ENCODE peak calls at places on chromosome 7, in six cellular contexts. One of them, this sample, is unnamed.
A peak's percentile ranks its signal among the peaks of the same experiment; 100 is the strongest.

GRCh38 chr7:17434191-17434590 is 135.7 kb downstream of the AHR start:
- DNase-seq in neuronal stem cell: no peak
- DNase-seq in AG10803: peak; percentile 12
- DNase-seq in HFF-Myc: no peak
- DNase-seq in heart right ventricle: no peak
- DNase-seq in left lung: no peak
- DNase-seq in this sample: no peak

GRCh38 chr7:98251251-98251843 is 685 bp downstream of the TECPR1 start:
- DNase-seq in neuronal stem cell: no peak
- DNase-seq in AG10803: no peak
- DNase-seq in HFF-Myc: no peak
- DNase-seq in heart right ventricle: no peak
- DNase-seq in left lung: peak; percentile 63
- DNase-seq in this sample: peak; percentile 28

GRCh38 chr7:47540387-47541093 is 41.4 kb downstream of the TNS3 start:
- DNase-seq in neuronal stem cell: no peak
- DNase-seq in AG10803: no peak
- DNase-seq in HFF-Myc: no peak
- DNase-seq in heart right ventricle: no peak
- DNase-seq in left lung: no peak
- DNase-seq in this sample: no peak

GRCh38 chr7:23377134-23377533 is 78.0 kb downstream of the MALSU1 start:
- DNase-seq in neuronal stem cell: no peak
- DNase-seq in AG10803: no peak
- DNase-seq in HFF-Myc: no peak
- DNase-seq in heart right ventricle: no peak
- DNase-seq in left lung: no peak
- DNase-seq in this sample: peak; percentile 35

GRCh38 chr7:63028376-63029206 is 970.1 kb upstream of the ZNF722 start:
- DNase-seq in neuronal stem cell: no peak
- DNase-seq in AG10803: no peak
- DNase-seq in HFF-Myc: no peak
- DNase-seq in heart right ventricle: no peak
- DNase-seq in left lung: no peak
- DNase-seq in this sample: no peak

GRCh38 chr7:157464111-157464970 is 127.5 kb downstream of the DNAJB6 start:
- DNase-seq in neuronal stem cell: no peak
- DNase-seq in AG10803: no peak
- DNase-seq in HFF-Myc: no peak
- DNase-seq in heart right ventricle: no peak
- DNase-seq in left lung: no peak
- DNase-seq in this sample: no peak

GRCh38 chr7:93117327-93117726 is 452 bp downstream of the SAMD9 start:
- DNase-seq in neuronal stem cell: no peak
- DNase-seq in AG10803: no peak
- DNase-seq in HFF-Myc: no peak
- DNase-seq in heart right ventricle: no peak
- DNase-seq in left lung: no peak
- DNase-seq in this sample: no peak

GRCh38 chr7:38398725-38399321 is 125.4 kb upstream of the TARP start:
- DNase-seq in neuronal stem cell: peak; percentile 31
- DNase-seq in AG10803: peak; percentile 41
- DNase-seq in HFF-Myc: peak; percentile 19
- DNase-seq in heart right ventricle: peak; percentile 15
- DNase-seq in left lung: peak; percentile 53
- DNase-seq in this sample: peak; percentile 16

GRCh38 chr7:4659551-4660286 is 22.4 kb upstream of the FOXK1 start:
- DNase-seq in neuronal stem cell: no peak
- DNase-seq in AG10803: no peak
- DNase-seq in HFF-Myc: no peak
- DNase-seq in heart right ventricle: no peak
- DNase-seq in left lung: no peak
- DNase-seq in this sample: no peak

GRCh38 chr7:126529833-126530232 is 722.9 kb downstream of the GRM8 start:
- DNase-seq in neuronal stem cell: no peak
- DNase-seq in AG10803: no peak
- DNase-seq in HFF-Myc: no peak
- DNase-seq in heart right ventricle: no peak
- DNase-seq in left lung: no peak
- DNase-seq in this sample: no peak

GRCh38 chr7:36726806-36727503 is 2.7 kb upstream of the AOAH start:
- DNase-seq in neuronal stem cell: no peak
- DNase-seq in AG10803: no peak
- DNase-seq in HFF-Myc: no peak
- DNase-seq in heart right ventricle: no peak
- DNase-seq in left lung: no peak
- DNase-seq in this sample: no peak

GRCh38 chr7:27176343-27176731 is 2.2 kb upstream of the HOXA10 start:
- DNase-seq in neuronal stem cell: no peak
- DNase-seq in AG10803: no peak
- DNase-seq in HFF-Myc: no peak
- DNase-seq in heart right ventricle: no peak
- DNase-seq in left lung: no peak
- DNase-seq in this sample: no peak

GRCh38 chr7:51297986-51298385 is 18.6 kb downstream of the COBL start:
- DNase-seq in neuronal stem cell: no peak
- DNase-seq in AG10803: no peak
- DNase-seq in HFF-Myc: no peak
- DNase-seq in heart right ventricle: no peak
- DNase-seq in left lung: no peak
- DNase-seq in this sample: no peak

GRCh38 chr7:143321734-143322133 is 5.8 kb downstream of the CLCN1 start:
- DNase-seq in neuronal stem cell: no peak
- DNase-seq in AG10803: no peak
- DNase-seq in HFF-Myc: no peak
- DNase-seq in heart right ventricle: no peak
- DNase-seq in left lung: peak; percentile 57
- DNase-seq in this sample: no peak

GRCh38 chr7:135414850-135415439 is 95.0 kb downstream of the CNOT4 start:
- DNase-seq in neuronal stem cell: peak; percentile 48
- DNase-seq in AG10803: peak; percentile 66
- DNase-seq in HFF-Myc: peak; percentile 40
- DNase-seq in heart right ventricle: peak; percentile 10
- DNase-seq in left lung: no peak
- DNase-seq in this sample: peak; percentile 14

GRCh38 chr7:146926833-146927232 is 810.2 kb downstream of the CNTNAP2 start:
- DNase-seq in neuronal stem cell: no peak
- DNase-seq in AG10803: peak; percentile 24
- DNase-seq in HFF-Myc: no peak
- DNase-seq in heart right ventricle: no peak
- DNase-seq in left lung: no peak
- DNase-seq in this sample: no peak

GRCh38 chr7:123622660-123623386 is 21.2 kb downstream of the ASB15 start:
- DNase-seq in neuronal stem cell: no peak
- DNase-seq in AG10803: no peak
- DNase-seq in HFF-Myc: no peak
- DNase-seq in heart right ventricle: peak; percentile 30
- DNase-seq in left lung: no peak
- DNase-seq in this sample: no peak

GRCh38 chr7:44750921-44751571 is 2.4 kb downstream of the ZMIZ2 start:
- DNase-seq in neuronal stem cell: no peak
- DNase-seq in AG10803: no peak
- DNase-seq in HFF-Myc: no peak
- DNase-seq in heart right ventricle: no peak
- DNase-seq in left lung: no peak
- DNase-seq in this sample: peak; percentile 55

GRCh38 chr7:55112056-55112455 is 93.2 kb downstream of the EGFR start:
- DNase-seq in neuronal stem cell: no peak
- DNase-seq in AG10803: no peak
- DNase-seq in HFF-Myc: no peak
- DNase-seq in heart right ventricle: no peak
- DNase-seq in left lung: no peak
- DNase-seq in this sample: no peak

GRCh38 chr7:12990440-12990839 is 303.0 kb downstream of the ARL4A start:
- DNase-seq in neuronal stem cell: no peak
- DNase-seq in AG10803: no peak
- DNase-seq in HFF-Myc: no peak
- DNase-seq in heart right ventricle: no peak
- DNase-seq in left lung: no peak
- DNase-seq in this sample: no peak

GRCh38 chr7:135233570-135233969 is at the start of gene STRA8:
- DNase-seq in neuronal stem cell: no peak
- DNase-seq in AG10803: no peak
- DNase-seq in HFF-Myc: no peak
- DNase-seq in heart right ventricle: no peak
- DNase-seq in left lung: no peak
- DNase-seq in this sample: no peak

GRCh38 chr7:134920026-134920758 is 66.1 kb upstream of the AGBL3 start:
- DNase-seq in neuronal stem cell: no peak
- DNase-seq in AG10803: peak; percentile 96
- DNase-seq in HFF-Myc: peak; percentile 88
- DNase-seq in heart right ventricle: no peak
- DNase-seq in left lung: no peak
- DNase-seq in this sample: no peak

DNA sequence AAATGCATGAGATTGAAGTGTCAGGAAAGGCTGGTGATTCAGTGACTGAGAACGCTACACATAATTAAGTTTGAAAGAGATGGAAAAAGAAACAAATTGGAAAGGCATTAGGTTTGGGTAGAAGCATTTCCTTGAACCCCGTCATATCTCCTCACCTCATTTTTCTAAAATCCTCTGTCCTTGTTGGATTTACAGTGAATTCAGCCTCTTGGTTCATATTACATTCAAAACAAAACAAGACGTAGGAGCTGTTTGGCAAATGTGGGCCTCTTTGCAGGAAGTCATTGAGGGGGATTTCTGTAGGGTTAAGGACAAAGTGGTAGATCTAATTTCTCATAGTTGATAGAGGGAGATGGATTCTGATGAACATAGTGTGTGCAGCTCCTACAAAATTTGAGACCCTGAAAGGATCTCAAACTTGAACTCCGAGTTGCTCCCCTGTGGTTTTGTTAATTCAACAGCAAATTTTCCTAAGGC is 628 bp downstream of the TBXAS1 start:
- DNase-seq in neuronal stem cell: no peak
- DNase-seq in AG10803: no peak
- DNase-seq in HFF-Myc: no peak
- DNase-seq in heart right ventricle: no peak
- DNase-seq in left lung: no peak
- DNase-seq in this sample: no peak
- H3K4me3 ChIP-seq in neuronal stem cell: no peak overlapping the region
- H3K4me3 ChIP-seq in AG10803: no peak overlapping the region
- H3K4me3 ChIP-seq in HFF-Myc: no peak overlapping the region
- H3K4me3 ChIP-seq in heart right ventricle: no peak overlapping the region
- H3K4me3 ChIP-seq in left lung: peak overlapping the region; percentile 57
- H3K4me3 ChIP-seq in this sample: peak overlapping the region; percentile 51

DNA sequence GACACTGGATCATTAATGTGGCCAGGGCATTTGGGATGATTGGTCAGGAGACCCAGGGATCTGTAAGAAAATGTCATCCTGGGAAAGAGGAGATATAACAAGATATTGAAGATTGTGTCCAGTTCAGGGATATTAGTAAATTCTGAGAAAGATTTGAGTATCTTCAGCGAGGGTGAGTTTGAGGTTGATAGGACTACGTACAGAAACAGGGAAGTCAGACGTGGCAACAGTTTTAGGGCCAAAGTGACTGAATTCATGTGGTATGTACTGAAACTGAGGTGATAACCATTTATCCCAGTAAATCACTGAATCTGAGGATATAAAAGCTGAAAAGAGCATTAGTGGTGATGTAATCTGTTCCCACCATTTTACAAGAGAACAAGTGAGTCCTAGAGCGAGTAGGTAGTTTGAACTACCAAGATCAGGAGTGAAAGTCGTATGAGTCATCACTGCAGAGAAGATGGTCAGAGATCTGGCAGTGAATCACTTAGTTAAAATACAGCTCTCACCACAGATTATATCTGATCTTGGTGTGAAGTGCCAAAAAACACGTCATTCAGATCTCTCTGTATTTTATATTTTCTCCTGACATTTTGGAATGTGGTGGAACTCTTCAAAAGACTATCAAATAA is 220.5 kb downstream of the CDK14 start:
- DNase-seq in neuronal stem cell: no peak
- DNase-seq in AG10803: peak; percentile 87
- DNase-seq in HFF-Myc: peak; percentile 85
- DNase-seq in heart right ventricle: no peak
- DNase-seq in left lung: no peak
- DNase-seq in this sample: no peak
- H3K4me3 ChIP-seq in neuronal stem cell: no peak overlapping the region
- H3K4me3 ChIP-seq in AG10803: no peak overlapping the region
- H3K4me3 ChIP-seq in HFF-Myc: no peak overlapping the region
- H3K4me3 ChIP-seq in heart right ventricle: no peak overlapping the region
- H3K4me3 ChIP-seq in left lung: no peak overlapping the region
- H3K4me3 ChIP-seq in this sample: no peak overlapping the region

GRCh38 chr7:30459591-30460245 is 18.9 kb downstream of the NOD1 start:
- DNase-seq in neuronal stem cell: no peak
- DNase-seq in AG10803: peak; percentile 97
- DNase-seq in HFF-Myc: peak; percentile 90
- DNase-seq in heart right ventricle: peak; percentile 46
- DNase-seq in left lung: peak; percentile 62
- DNase-seq in this sample: no peak
- H3K4me3 ChIP-seq in neuronal stem cell: no peak overlapping the region
- H3K4me3 ChIP-seq in AG10803: peak overlapping the region; percentile 6
- H3K4me3 ChIP-seq in HFF-Myc: no peak overlapping the region
- H3K4me3 ChIP-seq in heart right ventricle: no peak overlapping the region
- H3K4me3 ChIP-seq in left lung: no peak overlapping the region
- H3K4me3 ChIP-seq in this sample: no peak overlapping the region

GRCh38 chr7:140230517-140230861 is 53.7 kb upstream of the KDM7A start:
- DNase-seq in neuronal stem cell: peak; percentile 4
- DNase-seq in AG10803: peak; percentile 3
- DNase-seq in HFF-Myc: no peak
- DNase-seq in heart right ventricle: no peak
- DNase-seq in left lung: peak; percentile 52
- DNase-seq in this sample: peak; percentile 77

GRCh38 chr7:140231779-140232491 is 55.2 kb upstream of the KDM7A start:
- DNase-seq in neuronal stem cell: no peak
- DNase-seq in AG10803: no peak
- DNase-seq in HFF-Myc: no peak
- DNase-seq in heart right ventricle: no peak
- DNase-seq in left lung: no peak
- DNase-seq in this sample: no peak

GRCh38 chr7:140235114-140235513 is 58.3 kb upstream of the KDM7A start:
- DNase-seq in neuronal stem cell: no peak
- DNase-seq in AG10803: no peak
- DNase-seq in HFF-Myc: no peak
- DNase-seq in heart right ventricle: no peak
- DNase-seq in left lung: no peak
- DNase-seq in this sample: no peak

GRCh38 chr7:140230862-140231778 is 54.3 kb upstream of the KDM7A start:
- DNase-seq in neuronal stem cell: peak; percentile 50
- DNase-seq in AG10803: peak; percentile 18
- DNase-seq in HFF-Myc: no peak
- DNase-seq in heart right ventricle: peak; percentile 34
- DNase-seq in left lung: peak; percentile 66
- DNase-seq in this sample: peak; percentile 41

DNA sequence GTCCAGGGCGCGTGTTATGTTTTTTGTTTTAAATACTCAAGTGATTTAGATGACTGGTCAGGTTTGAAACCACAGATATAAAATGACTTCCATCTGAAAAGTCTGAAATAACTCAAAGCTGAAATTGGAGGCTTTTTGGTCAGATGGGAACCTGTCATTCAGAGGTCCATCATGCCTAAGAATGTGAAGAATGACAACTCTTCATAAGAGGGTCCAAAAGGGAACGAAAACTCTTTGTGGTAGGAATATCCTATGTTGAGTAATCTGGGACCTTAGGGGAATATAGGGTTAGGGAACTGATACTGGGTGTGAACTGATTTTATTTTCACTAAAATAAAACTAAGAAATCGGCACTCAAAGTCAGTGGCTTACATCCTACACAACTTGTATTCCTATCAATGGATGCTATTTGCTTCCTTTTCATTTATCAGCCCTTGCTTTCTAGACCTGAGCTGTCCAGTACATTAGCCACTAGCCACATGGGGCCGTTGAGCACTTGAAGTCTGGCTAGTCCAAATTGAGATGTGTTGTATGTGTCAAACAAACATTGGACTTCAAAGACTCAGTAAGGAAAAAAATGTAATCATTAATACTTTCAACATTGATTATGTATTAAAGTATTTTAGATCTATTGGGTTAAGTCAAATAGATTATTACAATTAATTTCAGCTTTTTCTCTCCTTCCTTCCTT is 56.3 kb upstream of the KDM7A start:
- DNase-seq in neuronal stem cell: no peak
- DNase-seq in AG10803: no peak
- DNase-seq in HFF-Myc: no peak
- DNase-seq in heart right ventricle: no peak
- DNase-seq in left lung: no peak
- DNase-seq in this sample: no peak
- H3K4me3 ChIP-seq in neuronal stem cell: no peak overlapping the region
- H3K4me3 ChIP-seq in AG10803: no peak overlapping the region
- H3K4me3 ChIP-seq in HFF-Myc: no peak overlapping the region
- H3K4me3 ChIP-seq in heart right ventricle: no peak overlapping the region
- H3K4me3 ChIP-seq in left lung: no peak overlapping the region
- H3K4me3 ChIP-seq in this sample: no peak overlapping the region

This sample was measured in CD4-positive, CD25-positive, alpha-beta regulatory T cell.